ENCODE peak calls at places on chromosomes 6 and 20, in four cellular contexts. A is ovary, Z is HepG2, Q is body of pancreas. D is an unnamed sample.

GRCh38 chr20:53191957-53192356 is 219.8 kb downstream of the TSHZ2 start:
- DNase-seq in A (no peak), Z (no peak), Q (no peak), D (no peak)

GRCh38 chr20:57837208-57838035 is 127.6 kb upstream of the PMEPA1 start:
- DNase-seq in A (no peak), Z (no peak), Q (no peak), D (no peak)

GRCh38 chr20:52801628-52802006 is 170.5 kb upstream of the TSHZ2 start:
- DNase-seq in A (no peak), Z (no peak), Q (peak; percentile 57), D (peak; percentile 88)

GRCh38 chr6:170434114-170434820 is 118.8 kb downstream of the PSMB1 start:
- DNase-seq in A (no peak), Z (peak; percentile 23), Q (no peak), D (no peak)

GRCh38 chr6:45376310-45377040 is 1.3 kb downstream of the SUPT3H start:
- DNase-seq in A (no peak), Z (no peak), Q (no peak), D (no peak)

GRCh38 chr6:16540804-16541752 is 220.2 kb downstream of the ATXN1 start:
- DNase-seq in A (no peak), Z (no peak), Q (no peak), D (no peak)

GRCh38 chr6:160992323-160993314 is 1.1 kb downstream of the MAP3K4 start:
- DNase-seq in A (no peak), Z (peak; percentile 79), Q (peak; percentile 65), D (peak; percentile 55)

GRCh38 chr20:19995220-19995863 is 21.8 kb upstream of the NAA20 start:
- DNase-seq in A (no peak), Z (peak; percentile 63), Q (no peak), D (peak; percentile 46)

GRCh38 chr20:41692479-41693135 is 74.4 kb upstream of the CHD6 start:
- DNase-seq in A (peak; percentile 89), Z (peak; percentile 62), Q (peak; percentile 91), D (peak; percentile 95)

GRCh38 chr20:24755411-24755922 is 193.6 kb upstream of the CST7 start:
- DNase-seq in A (no peak), Z (peak; percentile 92), Q (peak; percentile 61), D (no peak)

GRCh38 chr20:54320148-54320607 is 112.3 kb downstream of the PFDN4 start:
- DNase-seq in A (no peak), Z (no peak), Q (no peak), D (no peak)

GRCh38 chr6:33814663-33814985 is 10.8 kb upstream of the MLN start:
- DNase-seq in A (no peak), Z (no peak), Q (no peak), D (no peak)

GRCh38 chr6:90197854-90198496 is 98.7 kb downstream of the BACH2 start:
- DNase-seq in A (no peak), Z (peak; percentile 16), Q (peak; percentile 66), D (no peak)

GRCh38 chr6:79240509-79240908 is 6.0 kb upstream of the HMGN3 start:
- DNase-seq in A (no peak), Z (no peak), Q (peak; percentile 8), D (no peak)

GRCh38 chr20:57439432-57439831 is 48.2 kb downstream of the RBM38 start:
- DNase-seq in A (peak; percentile 65), Z (no peak), Q (peak; percentile 93), D (peak; percentile 33)

GRCh38 chr6:15491986-15492269 is 170.9 kb downstream of the DTNBP1 start:
- DNase-seq in A (peak; percentile 36), Z (no peak), Q (no peak), D (peak; percentile 50)

GRCh38 chr6:145086197-145086596 is 649.1 kb downstream of the EPM2A start:
- DNase-seq in A (no peak), Z (no peak), Q (no peak), D (no peak)

GRCh38 chr20:37202267-37202943 is 23.1 kb upstream of the MROH8 start:
- DNase-seq in A (no peak), Z (peak; percentile 81), Q (peak; percentile 51), D (peak; percentile 72)

GRCh38 chr6:144678844-144679243 is 393.7 kb downstream of the UTRN start:
- DNase-seq in A (no peak), Z (no peak), Q (no peak), D (peak; percentile 32)

GRCh38 chr6:6689413-6690143 is 101.1 kb downstream of the LY86 start:
- DNase-seq in A (no peak), Z (no peak), Q (no peak), D (no peak)

GRCh38 chr20:50520222-50520877 is 10.2 kb downstream of the PTPN1 start:
- DNase-seq in A (no peak), Z (no peak), Q (no peak), D (no peak)

GRCh38 chr6:32436995-32437836 is 2.5 kb upstream of the HLA-DRA start:
- DNase-seq in A (no peak), Z (no peak), Q (no peak), D (no peak)

GRCh38 chr6:129331450-129332138 is 378.4 kb downstream of the ARHGAP18 start:
- DNase-seq in A (no peak), Z (no peak), Q (no peak), D (no peak)

DNA sequence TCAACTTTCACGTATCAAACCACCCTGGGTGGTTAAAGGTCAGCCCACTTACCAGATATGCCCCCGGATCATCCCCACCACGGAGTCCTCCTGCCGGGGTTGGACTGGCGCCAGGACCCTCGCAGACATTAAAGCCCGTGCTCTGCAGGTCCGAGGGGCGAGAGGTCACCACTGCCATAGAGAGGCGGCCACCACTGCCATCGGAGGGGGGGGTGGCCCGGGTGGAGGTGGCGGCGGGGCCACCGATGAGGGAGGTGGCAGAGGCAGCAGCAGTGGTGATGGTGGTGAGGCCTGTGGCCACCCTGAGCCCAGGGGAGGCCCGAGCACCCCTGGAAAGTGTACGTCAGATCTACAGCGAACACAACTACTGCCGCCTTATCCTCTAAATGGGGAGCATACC is 76.3 kb downstream of the ASXL1 start:
- DNase-seq in A (no peak), Z (no peak), Q (no peak), D (no peak)
- H3K27me3 ChIP-seq in A (no peaks in the 10 kb centered on the region), Z (no peaks in the 10 kb centered on the region), Q (no peaks in the 10 kb centered on the region), D (no peaks in the 10 kb centered on the region)

GRCh38 chr6:110179406-110180227 is at the start of gene WASF1:
- DNase-seq in A (peak; percentile 98), Z (peak; percentile 96), Q (peak; percentile 95), D (peak; percentile 99)

GRCh38 chr6:110181131-110182027 is 1.2 kb downstream of the CDC40 start:
- DNase-seq in A (no peak), Z (no peak), Q (peak; percentile 12), D (no peak)

GRCh38 chr6:110183292-110183691 is 3.1 kb downstream of the CDC40 start:
- DNase-seq in A (no peak), Z (no peak), Q (no peak), D (no peak)

GRCh38 chr6:110178626-110179405 is 654 bp downstream of the WASF1 start:
- DNase-seq in A (peak; percentile 66), Z (peak; percentile 74), Q (peak; percentile 55), D (peak; percentile 49)

GRCh38 chr6:110180228-110181008 is at the start of gene CDC40:
- DNase-seq in A (peak; percentile 72), Z (peak; percentile 78), Q (peak; percentile 62), D (peak; percentile 65)
- TF ChIP-seq POLR2A in A (no peak), Z (peak; percentile 79), Q (peak; percentile 75), D (no peak)

GRCh38 chr6:30101423-30101938 is 11.4 kb downstream of the TRIM31 start:
- DNase-seq in A (no peak), Z (peak; percentile 29), Q (no peak), D (no peak)
- H3K27me3 ChIP-seq in A (no peaks in the 10 kb centered on the region), Z (no peaks in the 10 kb centered on the region), Q (no peaks in the 10 kb centered on the region), D (no peaks in the 10 kb centered on the region)

GRCh38 chr6:37549186-37549957 is 49.7 kb upstream of the CCDC167 start:
- DNase-seq in A (no peak), Z (no peak), Q (no peak), D (no peak)
- TF ChIP-seq POLR2A in A (no peak), Z (no peak), Q (no peak), D (no peak)

GRCh38 chr6:25670793-25671513 is 18.9 kb downstream of the SCGN start:
- DNase-seq in A (no peak), Z (no peak), Q (no peak), D (no peak)

GRCh38 chr6:25671652-25672051 is 19.6 kb downstream of the SCGN start:
- DNase-seq in A (no peak), Z (no peak), Q (no peak), D (no peak)

GRCh38 chr6:25665455-25665854 is 13.4 kb downstream of the SCGN start:
- DNase-seq in A (no peak), Z (no peak), Q (no peak), D (no peak)

GRCh38 chr6:25675172-25675571 is 23.2 kb downstream of the SCGN start:
- DNase-seq in A (no peak), Z (no peak), Q (peak; percentile 92), D (peak; percentile 10)

DNA sequence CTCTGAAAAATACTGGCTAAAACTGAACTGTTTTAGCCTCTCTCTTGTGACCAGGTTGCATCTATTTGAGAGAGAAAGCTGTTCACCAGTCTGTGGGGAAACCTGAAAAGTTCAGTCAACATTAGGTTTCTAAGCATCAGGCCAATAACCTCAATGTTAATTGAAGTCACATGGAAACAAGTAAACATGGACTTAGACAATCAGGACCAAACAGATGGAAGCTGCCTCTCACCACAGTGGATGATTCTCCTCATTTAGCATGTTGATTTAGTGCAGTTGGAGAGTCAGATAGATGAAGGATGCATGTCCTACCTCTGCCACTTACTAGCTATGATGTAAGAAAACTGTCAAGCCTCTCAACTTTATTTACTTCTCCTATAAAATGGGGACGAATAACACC is 18.2 kb downstream of the SCGN start:
- DNase-seq in A (no peak), Z (peak; percentile 31), Q (peak; percentile 21), D (no peak)
- H3K27me3 ChIP-seq in A (peaks cover 3% of the 10 kb centered on the region), Z (no peaks in the 10 kb centered on the region), Q (no peaks in the 10 kb centered on the region), D (no peaks in the 10 kb centered on the region)